ENCODE peak calls at places on chromosomes 13 and 19, in seven cellular contexts. D is glutamatergic neuron, M is fibroblast of lung, F is endothelial cell, W is AG04450, J is fibroblast of mammary gland, V is lower lobe of right lung. E is an unnamed sample.

GRCh38 chr19:623974-624373 is 9.4 kb downstream of the POLRMT start:
- DNase-seq in V (no peak), D (no peak), W (peak; percentile 43), F (no peak), M (peak; percentile 78), J (peak; percentile 86), E (no peak)

GRCh38 chr13:110287031-110287828 is 19.7 kb downstream of the COL4A1 start:
- DNase-seq in D (no peak), J (no peak), F (no peak), M (no peak), W (no peak), V (no peak), E (no peak)

GRCh38 chr13:107117327-107118012 is 549.5 kb upstream of the ARGLU1 start:
- DNase-seq in F (no peak), J (no peak), V (no peak), M (no peak), W (no peak), D (peak; percentile 18), E (no peak)

GRCh38 chr19:13339869-13340268 is 166.4 kb downstream of the CACNA1A start:
- DNase-seq in J (no peak), D (peak; percentile 24), M (no peak), W (no peak), V (no peak), F (no peak), E (no peak)

GRCh38 chr19:35545855-35546381 is 492 bp downstream of the TMEM147 start:
- DNase-seq in M (peak; percentile 3), D (no peak), V (peak; percentile 57), J (no peak), W (no peak), F (peak; percentile 31), E (peak; percentile 59)

GRCh38 chr13:78621086-78621485 is 17.7 kb upstream of the POU4F1 start:
- DNase-seq in V (no peak), D (no peak), J (no peak), F (no peak), M (no peak), W (no peak), E (no peak)

GRCh38 chr13:59776924-59777690 is 386.6 kb downstream of the DIAPH3 start:
- DNase-seq in V (no peak), D (no peak), W (peak; percentile 30), M (peak; percentile 88), F (no peak), J (peak; percentile 92), E (no peak)

GRCh38 chr13:111388851-111389500 is 68.5 kb downstream of the TEX29 start:
- DNase-seq in F (no peak), D (peak; percentile 10), M (no peak), V (no peak), J (no peak), W (no peak), E (no peak)

GRCh38 chr13:100209857-100210580 is 121.1 kb downstream of the PCCA start:
- DNase-seq in V (no peak), J (peak; percentile 84), M (peak; percentile 75), W (no peak), F (no peak), D (no peak), E (no peak)

GRCh38 chr13:53368948-53369347 is 340.3 kb downstream of the OLFM4 start:
- DNase-seq in M (no peak), D (no peak), J (no peak), W (no peak), F (no peak), V (no peak), E (no peak)

GRCh38 chr13:23433171-23434153 is at the start of gene SACS:
- DNase-seq in D (peak; percentile 78), J (peak; percentile 19), F (peak; percentile 43), M (peak; percentile 39), W (no peak), V (no peak), E (peak; percentile 48)

GRCh38 chr19:16463991-16464575 is 7.7 kb downstream of the EPS15L1 start:
- DNase-seq in J (no peak), M (no peak), V (no peak), W (no peak), D (no peak), F (no peak), E (no peak)

GRCh38 chr19:33946535-33947323 is 150.1 kb downstream of the KCTD15 start:
- DNase-seq in J (no peak), V (no peak), F (no peak), D (no peak), M (no peak), W (no peak), E (no peak)

GRCh38 chr13:65508338-65508737 is 1721.8 kb downstream of the PCDH9 start:
- DNase-seq in W (no peak), M (no peak), F (no peak), D (no peak), J (no peak), V (no peak), E (no peak)

GRCh38 chr13:74761794-74762193 is 627.6 kb upstream of the KLF12 start:
- DNase-seq in F (no peak), W (no peak), D (no peak), M (no peak), J (peak; percentile 53), V (no peak), E (no peak)

GRCh38 chr19:46201413-46202310 is 27.9 kb upstream of the IGFL1 start:
- DNase-seq in F (no peak), W (no peak), V (no peak), J (no peak), M (no peak), D (no peak), E (no peak)

DNA sequence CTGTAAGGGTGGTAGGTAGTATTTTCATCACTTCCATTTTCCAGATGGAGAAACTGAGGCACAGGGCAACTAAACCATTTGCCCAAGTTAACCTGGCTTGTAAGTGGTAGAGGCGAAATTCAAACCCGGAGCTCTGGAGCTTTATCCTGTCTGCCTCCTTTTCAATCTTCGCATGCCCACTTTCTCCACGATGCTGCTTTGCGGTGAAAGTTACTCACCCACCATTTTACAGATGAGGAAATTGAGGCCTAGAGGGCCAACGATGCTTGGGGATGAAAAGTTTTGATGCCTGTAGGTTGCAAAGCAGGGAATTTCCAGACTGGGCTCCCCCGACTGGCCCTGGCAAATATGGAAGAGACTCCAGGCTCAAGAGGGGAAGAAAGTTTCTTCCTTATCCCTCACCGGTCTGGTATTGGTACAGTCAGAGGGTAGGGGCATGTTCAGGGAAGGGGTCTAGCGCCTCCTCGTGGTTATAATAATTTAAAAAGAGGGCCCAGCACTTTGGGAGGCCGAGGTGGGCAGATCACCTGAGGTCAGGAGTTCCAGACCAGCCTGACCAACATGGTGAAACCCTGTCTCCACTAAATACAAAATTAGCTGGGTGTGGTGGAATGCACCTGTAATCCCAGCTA is 1.9 kb upstream of the SH2D3A start:
- DNase-seq in D (no peak), V (no peak), J (peak; percentile 20), W (no peak), M (peak; percentile 47), F (no peak), E (no peak)
- TF ChIP-seq CTCF in D (peak; percentile 36), V (peak; percentile 40), J (peak; percentile 36), W (peak; percentile 44), M (no peak), F (peak; percentile 31), E (peak; percentile 43)

GRCh38 chr13:33612641-33613638 is 205.0 kb upstream of the RFC3 start:
- DNase-seq in W (no peak), M (no peak), D (no peak), V (no peak), F (no peak), J (no peak), E (no peak)
- TF ChIP-seq CTCF in W (no peak), M (no peak), D (no peak), V (no peak), F (no peak), J (no peak), E (no peak)

GRCh38 chr19:48338802-48339660 is 13.7 kb downstream of the EMP3 start:
- DNase-seq in F (no peak), V (no peak), J (no peak), M (no peak), W (no peak), D (no peak), E (no peak)
- TF ChIP-seq CTCF in F (no peak), V (no peak), J (no peak), M (no peak), W (no peak), D (no peak), E (no peak)

GRCh38 chr19:3977242-3978143 is 6.6 kb upstream of the DAPK3 start:
- DNase-seq in W (no peak), D (no peak), J (no peak), F (no peak), M (no peak), V (no peak), E (peak; percentile 8)
- TF ChIP-seq CTCF in W (peak; percentile 29), D (peak; percentile 24), J (no peak), F (peak; percentile 32), M (no peak), V (no peak), E (no peak)

DNA sequence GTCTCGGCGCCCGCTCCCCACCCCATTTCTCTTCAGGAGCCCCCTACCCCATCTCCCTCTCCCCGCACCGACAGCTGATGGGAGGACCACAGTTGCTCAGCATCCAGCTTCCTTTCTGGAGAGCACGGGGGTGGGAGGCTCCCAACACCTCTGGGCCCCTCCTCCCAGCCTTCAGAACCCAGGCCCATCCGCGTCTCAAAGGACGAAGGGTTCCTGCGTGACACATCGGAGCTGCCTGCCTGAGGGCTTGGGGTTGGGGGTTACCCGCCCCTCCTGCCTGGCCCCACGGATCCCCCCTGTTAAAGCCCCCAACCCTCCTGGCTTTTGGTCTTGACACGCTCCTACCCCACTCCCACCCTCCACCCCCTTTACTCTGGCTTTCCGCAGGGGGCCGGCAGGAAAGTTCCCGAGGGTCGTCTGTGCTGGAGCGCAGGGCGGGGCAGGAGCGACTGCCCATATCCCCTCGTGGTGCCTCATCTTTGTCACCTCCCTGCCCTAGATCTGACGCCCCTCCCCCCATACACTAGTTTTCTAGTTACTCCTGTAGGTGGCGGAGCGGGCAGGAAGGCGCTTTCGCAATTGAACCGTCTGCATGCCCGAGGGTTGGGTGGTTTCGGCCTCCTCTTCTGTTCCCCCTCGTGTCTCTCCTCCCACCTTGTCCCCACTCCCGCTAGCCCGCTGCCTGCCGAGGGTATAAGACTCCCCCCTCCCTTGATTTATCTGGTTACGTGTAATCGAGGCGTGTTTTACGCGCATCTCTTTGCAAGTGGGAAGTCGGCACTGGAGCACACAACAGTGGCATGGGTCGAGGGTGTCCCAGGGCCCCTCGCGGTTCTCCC is 922 bp downstream of the TRAPPC5 start:
- DNase-seq in M (peak; percentile 77), D (peak; percentile 86), F (peak; percentile 75), J (peak; percentile 76), W (peak; percentile 21), V (peak; percentile 90), E (peak; percentile 75)
- TF ChIP-seq CTCF in M (peak; percentile 69), D (no peak), F (peak; percentile 16), J (peak; percentile 68), W (peak; percentile 68), V (peak; percentile 45), E (peak; percentile 16)

GRCh38 chr19:15216363-15216762 is 15.6 kb upstream of the NOTCH3 start:
- DNase-seq in V (no peak), W (no peak), J (no peak), F (no peak), D (no peak), M (no peak), E (no peak)
- TF ChIP-seq CTCF in V (no peak), W (no peak), J (no peak), F (no peak), D (no peak), M (no peak), E (no peak)